ENCODE peak calls at places on chromosomes 3 and 15, in six cellular contexts. L, E, F, A, K and N are unnamed samples.

GRCh38 chr3:46670891-46671427 is 22.5 kb downstream of the ALS2CL start:
- DNase-seq in L (no peak), E (peak; percentile 44), F (peak; percentile 5), A (peak; percentile 7), K (peak; percentile 39), N (peak; percentile 35)

GRCh38 chr3:124887177-124887995 is at the start of gene ITGB5:
- DNase-seq in L (no peak), E (peak; percentile 89), F (peak; percentile 54), A (peak; percentile 84), K (peak; percentile 95), N (peak; percentile 93)

GRCh38 chr3:34237946-34238345 is 439.5 kb downstream of the PDCD6IP start:
- DNase-seq in L (no peak), E (no peak), F (no peak), A (no peak), K (no peak), N (no peak)

GRCh38 chr15:65085990-65086679 is 9.6 kb downstream of the KBTBD13 start:
- DNase-seq in L (no peak), E (peak; percentile 89), F (no peak), A (no peak), K (peak; percentile 71), N (peak; percentile 64)

GRCh38 chr3:134598813-134599563 is 51.8 kb downstream of the KY start:
- DNase-seq in L (no peak), E (peak; percentile 44), F (no peak), A (no peak), K (no peak), N (no peak)

GRCh38 chr3:5505997-5506396 is 318.5 kb downstream of the EDEM1 start:
- DNase-seq in L (no peak), E (no peak), F (no peak), A (no peak), K (no peak), N (no peak)

GRCh38 chr15:25850154-25851111 is 12.7 kb downstream of the ATP10A start:
- DNase-seq in L (peak; percentile 56), E (peak; percentile 83), F (peak; percentile 27), A (peak; percentile 66), K (peak; percentile 96), N (peak; percentile 91)

GRCh38 chr3:188937389-188937788 is 234.4 kb upstream of the TPRG1 start:
- DNase-seq in L (no peak), E (no peak), F (no peak), A (no peak), K (no peak), N (no peak)

GRCh38 chr15:69556344-69556743 is 103.7 kb downstream of the RPLP1 start:
- DNase-seq in L (no peak), E (no peak), F (no peak), A (no peak), K (no peak), N (no peak)

GRCh38 chr3:141052570-141053069 is 1.5 kb downstream of the SPSB4 start:
- DNase-seq in L (no peak), E (peak; percentile 83), F (no peak), A (no peak), K (no peak), N (no peak)
- H3K4me3 ChIP-seq in L (peak overlapping the region; percentile 88), E (peak overlapping the region; percentile 94), F (no peak overlapping the region), A (no peak overlapping the region), K (peak overlapping the region; percentile 49), N (peak overlapping the region; percentile 57)

GRCh38 chr3:25789209-25789595 is 688 bp upstream of the OXSM start:
- DNase-seq in L (no peak), E (no peak), F (no peak), A (no peak), K (no peak), N (no peak)
- H3K4me3 ChIP-seq in L (peak overlapping the region; percentile 88), E (peak overlapping the region; percentile 95), F (peak overlapping the region; percentile 53), A (peak overlapping the region; percentile 76), K (peak overlapping the region; percentile 58), N (peak overlapping the region; percentile 66)

GRCh38 chr15:74505837-74506514 is 35.0 kb upstream of the ARID3B start:
- DNase-seq in L (no peak), E (no peak), F (no peak), A (no peak), K (peak; percentile 4), N (no peak)

GRCh38 chr15:74499366-74499765 is 38.4 kb upstream of the UBL7 start:
- DNase-seq in L (no peak), E (no peak), F (no peak), A (no peak), K (no peak), N (no peak)

GRCh38 chr15:74500401-74500800 is 39.4 kb upstream of the UBL7 start:
- DNase-seq in L (no peak), E (peak; percentile 47), F (no peak), A (no peak), K (no peak), N (no peak)

GRCh38 chr15:74504418-74504817 is 36.6 kb upstream of the ARID3B start:
- DNase-seq in L (no peak), E (no peak), F (no peak), A (no peak), K (no peak), N (no peak)

GRCh38 chr15:74502301-74502700 is 38.7 kb upstream of the ARID3B start:
- DNase-seq in L (no peak), E (peak; percentile 44), F (no peak), A (no peak), K (peak; percentile 11), N (no peak)
- H3K4me3 ChIP-seq in L (no peak overlapping the region), E (no peak overlapping the region), F (no peak overlapping the region), A (no peak overlapping the region), K (no peak overlapping the region), N (no peak overlapping the region)

DNA sequence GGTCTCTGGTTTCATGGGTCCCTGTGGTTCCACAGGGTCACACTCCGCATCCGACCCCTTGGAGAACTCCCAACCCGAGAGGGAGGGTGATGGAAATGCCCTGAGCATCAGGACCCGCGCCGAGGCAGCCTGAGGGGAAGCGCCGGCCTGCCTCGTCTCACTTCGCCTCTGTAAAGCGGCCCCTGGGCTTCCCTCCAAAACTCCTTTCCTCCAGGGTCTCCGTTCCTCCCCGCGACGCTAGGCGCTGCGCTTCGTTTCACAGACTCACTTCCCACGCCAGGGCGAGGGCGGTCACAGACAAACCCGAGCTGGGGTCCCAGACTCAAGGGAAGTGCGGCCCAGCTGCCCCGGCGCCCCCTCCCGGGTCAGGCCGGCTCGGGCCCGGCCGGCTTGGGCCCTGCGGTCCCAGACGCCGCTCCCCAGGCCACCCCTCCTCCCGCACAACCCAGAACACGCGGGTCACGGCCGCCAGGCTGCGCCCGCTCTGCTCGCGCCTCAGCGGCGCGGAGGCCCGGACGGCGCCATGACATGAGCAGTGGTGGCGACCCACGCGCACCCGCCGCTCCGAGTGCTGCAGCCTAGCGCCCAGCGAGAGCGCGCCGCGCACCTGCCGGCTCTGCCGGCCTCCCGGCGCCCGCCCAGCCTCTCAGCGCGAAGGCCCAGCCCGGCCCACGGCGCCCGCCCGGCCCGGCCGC is 619 bp downstream of the NUP210 start:
- DNase-seq in L (no peak), E (peak; percentile 80), F (no peak), A (no peak), K (no peak), N (no peak)
- H3K4me3 ChIP-seq in L (peak overlapping the region; percentile 87), E (peak overlapping the region; percentile 80), F (peak overlapping the region; percentile 35), A (no peak overlapping the region), K (peak overlapping the region; percentile 41), N (peak overlapping the region; percentile 32)

GRCh38 chr3:54599741-54600140 is 328.1 kb downstream of the LRTM1 start:
- DNase-seq in L (no peak), E (no peak), F (no peak), A (no peak), K (no peak), N (peak; percentile 69)
- H3K4me3 ChIP-seq in L (no peak overlapping the region), E (no peak overlapping the region), F (no peak overlapping the region), A (no peak overlapping the region), K (no peak overlapping the region), N (no peak overlapping the region)

DNA sequence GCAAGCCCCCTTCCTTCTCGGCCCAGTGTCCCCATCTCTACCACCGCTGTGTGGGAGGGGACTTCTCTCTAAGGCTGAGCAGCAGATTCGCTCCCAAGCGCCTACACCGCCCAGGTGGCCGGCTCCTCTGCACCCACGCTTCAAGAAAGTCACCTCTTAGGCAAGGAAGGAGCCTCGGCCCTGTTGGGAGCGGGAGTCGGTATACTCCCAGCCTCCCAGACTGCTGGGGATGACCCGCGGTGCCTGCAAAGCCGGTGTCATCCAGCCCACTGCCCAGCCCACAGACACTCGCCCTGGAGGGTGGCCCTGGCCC is 527 bp downstream of the CHRNB4 start:
- DNase-seq in L (no peak), E (no peak), F (no peak), A (no peak), K (no peak), N (no peak)
- H3K4me3 ChIP-seq in L (no peak overlapping the region), E (peak overlapping the region; percentile 65), F (no peak overlapping the region), A (peak overlapping the region; percentile 1), K (peak overlapping the region; percentile 28), N (peak overlapping the region; percentile 31)

GRCh38 chr15:55659481-55659880 is 71.3 kb upstream of the PYGO1 start:
- DNase-seq in L (no peak), E (no peak), F (no peak), A (no peak), K (no peak), N (no peak)
- H3K4me3 ChIP-seq in L (no peak overlapping the region), E (no peak overlapping the region), F (no peak overlapping the region), A (no peak overlapping the region), K (no peak overlapping the region), N (no peak overlapping the region)

DNA sequence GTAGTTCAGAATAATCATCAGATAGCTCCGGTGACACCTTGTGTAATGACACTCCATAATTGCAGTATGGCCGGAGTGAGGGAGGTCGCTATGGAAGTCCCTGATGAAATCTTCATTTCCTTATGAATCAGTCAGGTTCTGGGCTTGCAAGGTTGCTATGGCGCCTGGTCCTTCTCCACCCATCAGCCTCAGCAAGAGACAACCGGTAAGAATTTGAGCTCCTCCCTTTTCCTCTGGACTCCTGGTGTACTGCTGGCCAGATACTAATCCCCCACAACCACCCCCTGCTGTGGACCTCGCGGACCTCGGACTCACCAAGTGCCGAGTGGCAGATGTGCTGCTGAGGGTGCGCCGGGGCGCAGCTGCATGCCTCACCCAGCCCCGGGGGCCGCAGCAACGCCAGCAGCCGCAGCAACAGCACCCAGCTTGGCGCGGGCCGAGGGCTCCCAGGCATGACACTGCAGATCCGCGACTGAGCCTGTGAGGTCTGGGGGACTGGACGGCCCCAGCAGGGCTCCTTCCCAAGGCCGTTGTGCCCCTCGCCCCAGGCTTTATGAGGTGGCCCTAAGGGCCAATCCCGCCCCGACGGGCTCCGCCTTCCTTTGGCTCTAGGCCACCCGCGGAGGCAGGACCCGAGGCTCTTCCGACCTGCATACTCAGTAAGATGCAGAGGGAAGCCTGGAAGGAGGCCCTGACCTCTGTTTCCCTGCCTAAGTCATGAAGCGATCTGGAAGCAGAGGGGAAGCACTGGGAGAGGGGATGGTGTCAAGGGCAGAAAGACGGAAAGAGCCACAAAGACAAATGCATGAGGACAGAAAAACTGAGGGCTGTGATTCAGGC is at the start of gene TIMP4:
- DNase-seq in L (no peak), E (peak; percentile 81), F (peak; percentile 42), A (peak; percentile 46), K (peak; percentile 77), N (peak; percentile 77)
- H3K4me3 ChIP-seq in L (no peak within 1 kb of the TSS), E (peak within 1 kb of the TSS; percentile 64), F (peak within 1 kb of the TSS; percentile 15), A (peak within 1 kb of the TSS; percentile 32), K (peak within 1 kb of the TSS; percentile 58), N (peak within 1 kb of the TSS; percentile 47)

GRCh38 chr3:48276856-48277641 is 36.1 kb downstream of the ZNF589 start:
- DNase-seq in L (no peak), E (peak; percentile 63), F (no peak), A (no peak), K (no peak), N (no peak)
- H3K4me3 ChIP-seq in L (no peak overlapping the region), E (no peak overlapping the region), F (no peak overlapping the region), A (no peak overlapping the region), K (no peak overlapping the region), N (no peak overlapping the region)

GRCh38 chr3:111591555-111591954 is 3.6 kb downstream of the ZBED2 start:
- DNase-seq in L (no peak), E (no peak), F (no peak), A (no peak), K (no peak), N (no peak)
- H3K4me3 ChIP-seq in L (no peak overlapping the region), E (no peak overlapping the region), F (no peak overlapping the region), A (no peak overlapping the region), K (no peak overlapping the region), N (no peak overlapping the region)